ENCODE peak calls at places on chromosome 20, in five cellular contexts. M is spleen, G is A549, E is dorsolateral prefrontal cortex, U is choroid plexus epithelial cell. C is an unnamed sample.

GRCh38 chr20:1938464-1939269 is 43.5 kb downstream of the SIRPA start:
- DNase-seq in M (no peak), U (no peak), G (no peak), E (no peak), C (no peak)

GRCh38 chr20:43028470-43028869 is 161.2 kb downstream of the PTPRT start:
- DNase-seq in G (no peak), E (no peak), M (no peak), U (no peak), C (peak)

GRCh38 chr20:44704551-44704971 is 10.6 kb upstream of the CCN5 start:
- DNase-seq in U (peak), G (no peak), E (no peak), M (no peak), C (peak)

GRCh38 chr20:8330785-8331699 is 199.0 kb downstream of the PLCB1 start:
- DNase-seq in E (no peak), M (no peak), G (no peak), U (peak), C (no peak)

GRCh38 chr20:42981258-42981657 is 208.4 kb downstream of the PTPRT start:
- DNase-seq in E (no peak), G (no peak), U (no peak), M (no peak), C (no peak)

GRCh38 chr20:10555865-10556308 is 117.9 kb downstream of the JAG1 start:
- DNase-seq in E (no peak), M (no peak), U (peak), G (peak), C (no peak)

GRCh38 chr20:33673411-33674293 is 576 bp downstream of the NECAB3 start:
- DNase-seq in U (no peak), M (no peak), G (no peak), E (no peak), C (peak)

GRCh38 chr20:56271974-56272373 is 23.4 kb downstream of the MC3R start:
- DNase-seq in M (no peak), G (no peak), U (no peak), E (no peak), C (no peak)

GRCh38 chr20:50722466-50723155 is 8.8 kb upstream of the PARD6B start:
- DNase-seq in M (no peak), U (no peak), E (no peak), G (no peak), C (peak)

GRCh38 chr20:51828762-51829161 is 26.4 kb upstream of the SALL4 start:
- DNase-seq in U (peak), M (no peak), G (no peak), E (no peak), C (no peak)

GRCh38 chr20:10077081-10077471 is 42.3 kb downstream of the ANKEF1 start:
- DNase-seq in M (no peak), E (no peak), G (no peak), U (no peak), C (no peak)

GRCh38 chr20:483791-484644 is 21.7 kb upstream of the TBC1D20 start:
- DNase-seq in G (no peak), M (no peak), E (no peak), U (no peak), C (no peak)

GRCh38 chr20:38674178-38675133 is 49.8 kb upstream of the SLC32A1 start:
- DNase-seq in M (peak), G (no peak), U (peak), E (peak), C (peak)

GRCh38 chr20:37565134-37565811 is 37.6 kb upstream of the BLCAP start:
- DNase-seq in E (no peak), G (no peak), U (no peak), M (no peak), C (peak)

GRCh38 chr20:40513010-40513409 is 176.0 kb downstream of the MAFB start:
- DNase-seq in E (no peak), G (no peak), M (no peak), U (no peak), C (no peak)

GRCh38 chr20:9573598-9573997 is 59.2 kb downstream of the LAMP5 start:
- DNase-seq in U (no peak), E (peak), M (no peak), G (no peak), C (no peak)

DNA sequence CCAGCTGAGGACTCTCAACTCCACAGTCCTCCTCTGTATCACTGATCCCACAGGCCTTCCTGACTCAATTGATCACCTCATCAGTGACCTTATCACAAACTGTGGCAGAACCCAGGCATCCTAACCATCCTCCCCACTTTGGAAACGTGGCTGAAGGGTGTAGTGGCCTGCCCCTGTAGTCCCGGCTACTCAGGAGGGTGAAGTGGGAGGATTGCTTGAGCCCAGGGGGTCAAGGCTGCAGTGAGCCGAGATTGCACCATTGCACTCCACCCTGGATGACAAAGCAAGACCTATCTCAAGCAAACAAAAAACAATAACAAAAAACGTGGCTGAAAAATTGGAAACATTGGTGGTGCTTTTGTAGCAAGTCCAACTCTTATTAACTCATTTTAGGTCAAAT is 203.4 kb upstream of the ZNF217 start:
- DNase-seq in E (no peak), M (no peak), G (no peak), U (no peak), C (peak)
- H3K4me3 ChIP-seq in E (no peak), M (no peak), G (no peak), U (no peak), C (no peak)

GRCh38 chr20:58130574-58130973 is 97.9 kb downstream of the ANKRD60 start:
- DNase-seq in G (no peak), U (peak), M (no peak), E (no peak), C (peak)

GRCh38 chr20:58133020-58133419 is 95.4 kb downstream of the ANKRD60 start:
- DNase-seq in E (no peak), G (no peak), U (peak), M (no peak), C (peak)

GRCh38 chr20:58130156-58130555 is 98.3 kb downstream of the ANKRD60 start:
- DNase-seq in U (no peak), G (no peak), M (no peak), E (no peak), C (peak)

GRCh38 chr20:58131111-58131510 is 97.3 kb downstream of the ANKRD60 start:
- DNase-seq in G (no peak), U (peak), M (no peak), E (no peak), C (peak)

DNA sequence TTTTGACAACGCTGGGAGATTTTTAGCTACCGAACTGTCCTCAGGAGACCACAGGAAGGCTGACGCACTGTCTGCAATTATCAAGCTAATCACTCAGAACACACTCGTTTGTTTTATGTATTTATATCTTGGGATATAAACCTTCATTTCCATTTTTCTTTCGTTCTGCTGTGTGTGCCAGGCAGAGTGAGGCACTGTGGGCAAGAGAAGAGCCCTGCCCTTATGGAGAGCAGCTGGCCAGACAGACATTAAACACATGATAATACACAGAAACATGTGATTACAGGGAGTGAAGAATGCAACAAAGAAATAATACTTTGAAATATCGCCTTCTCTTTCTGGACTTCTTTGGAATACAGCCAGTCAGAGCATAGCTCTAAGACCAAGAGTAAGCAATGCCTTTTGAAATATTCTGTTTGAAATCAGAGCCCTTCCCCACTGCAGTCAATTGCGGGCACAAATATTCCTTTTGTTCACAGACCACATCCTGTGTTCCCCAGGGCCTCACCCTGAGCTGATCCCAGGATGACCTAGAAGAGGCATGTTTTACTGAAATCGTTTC is 96.8 kb downstream of the ANKRD60 start:
- DNase-seq in G (peak), M (no peak), U (peak), E (no peak), C (peak)
- H3K4me3 ChIP-seq in G (no peak), M (no peak), U (peak), E (no peak), C (no peak)

DNA sequence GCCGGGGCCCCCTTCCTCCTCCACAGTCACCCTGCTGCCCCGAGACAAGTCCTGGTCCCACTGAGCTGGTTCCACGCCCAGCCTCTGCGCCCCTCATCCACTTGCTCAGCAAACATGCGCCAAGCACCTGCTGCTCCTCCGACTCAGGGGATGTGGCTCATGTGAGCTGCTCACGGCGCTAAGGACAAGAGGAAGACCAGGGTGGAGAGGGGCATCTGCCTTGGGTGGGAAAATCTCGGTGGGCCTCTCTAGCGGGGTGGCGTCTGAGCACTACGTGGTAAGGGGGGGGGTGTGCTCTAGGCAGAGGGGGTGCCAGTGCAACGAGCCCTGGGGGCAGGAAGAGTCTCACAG is 4.5 kb downstream of the LAMA5 start:
- DNase-seq in E (no peak), G (no peak), M (no peak), U (no peak), C (peak)
- H3K4me3 ChIP-seq in E (no peak), G (peak), M (no peak), U (no peak), C (no peak)

DNA sequence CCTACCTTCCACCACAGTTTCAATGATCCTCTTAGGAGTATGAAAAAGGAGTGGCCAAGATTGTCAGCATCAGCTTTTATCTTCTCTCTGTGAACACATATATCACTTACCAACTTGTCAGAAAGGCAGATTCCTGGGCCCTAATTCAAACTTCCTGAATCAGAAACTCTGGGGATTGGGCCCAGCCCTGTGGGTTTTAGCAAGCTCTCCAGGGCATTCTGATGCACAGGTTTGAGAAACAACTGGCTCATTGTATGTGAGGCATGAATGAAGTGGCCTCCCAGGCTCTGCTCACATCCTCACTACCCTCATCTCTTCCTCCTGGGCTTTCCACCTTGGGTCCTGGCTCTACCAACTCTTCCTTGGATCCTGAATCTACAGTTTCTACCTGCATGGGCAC is 13.2 kb upstream of the THBD start:
- DNase-seq in E (no peak), M (no peak), G (no peak), U (no peak), C (no peak)
- H3K4me3 ChIP-seq in E (no peak), M (no peak), G (no peak), U (no peak), C (no peak)

GRCh38 chr20:58906894-58907293 is 54.4 kb downstream of the GNAS start:
- DNase-seq in G (no peak), M (no peak), E (no peak), U (peak), C (no peak)
- H3K4me3 ChIP-seq in G (no peak), M (peak), E (peak), U (no peak), C (no peak)

DNA sequence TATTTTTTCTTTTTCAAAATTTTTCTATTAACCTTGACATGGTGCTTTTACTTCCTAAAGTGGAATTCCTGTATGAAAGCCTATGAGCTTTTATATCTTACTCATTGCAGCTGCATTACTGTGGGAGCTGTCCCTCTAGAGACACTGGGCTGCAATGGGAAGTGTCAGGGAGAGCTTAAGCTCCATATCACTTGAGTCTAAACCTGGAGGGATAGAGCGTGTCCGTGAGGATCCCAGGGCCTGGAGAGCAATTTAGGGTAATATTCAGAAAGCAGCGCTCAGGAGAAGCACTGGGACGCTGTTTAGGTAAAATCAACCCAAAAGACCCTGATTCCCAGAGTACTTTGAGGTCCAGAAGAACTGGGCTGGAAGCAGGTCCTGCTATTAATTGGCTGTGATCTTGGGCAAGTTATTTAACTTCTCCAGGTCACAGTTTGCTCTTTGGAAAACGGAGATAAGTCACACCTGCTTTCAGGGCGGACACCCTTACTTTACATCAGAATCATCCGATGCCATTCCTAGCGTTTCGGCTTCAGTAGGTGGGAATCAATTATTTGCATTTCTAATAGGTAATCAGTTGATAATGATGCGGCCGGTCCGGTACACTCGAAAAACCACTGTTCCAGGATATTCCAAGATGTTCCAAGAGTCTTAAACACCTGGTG is 628 bp upstream of the ERGIC3 start:
- DNase-seq in U (no peak), E (no peak), G (no peak), M (no peak), C (no peak)
- H3K4me3 ChIP-seq in U (peak), E (peak), G (peak), M (peak), C (peak)